ENCODE peak calls at places on chromosome 2, in four cellular contexts. X is H9, D is H1, W is mesendoderm. J is an unnamed sample.
A peak's percentile ranks its signal among the peaks of the same experiment; 100 is the strongest.

GRCh38 chr2:41922177-41922576 is 125.6 kb upstream of the PKDCC start:
- DNase-seq in X (no peak), D (no peak), W (peak; percentile 93), J (no peak)

GRCh38 chr2:104425850-104426581 is 427.9 kb upstream of the POU3F3 start:
- DNase-seq in X (no peak), D (no peak), W (no peak), J (no peak)

GRCh38 chr2:207960911-207961310 is 64.4 kb downstream of the PLEKHM3 start:
- DNase-seq in X (no peak), D (no peak), W (no peak), J (no peak)

GRCh38 chr2:62406573-62407043 is 99.4 kb downstream of the TMEM17 start:
- DNase-seq in X (no peak), D (no peak), W (no peak), J (no peak)

GRCh38 chr2:1636791-1637415 is 107.4 kb downstream of the PXDN start:
- DNase-seq in X (no peak), D (no peak), W (no peak), J (no peak)

GRCh38 chr2:225464346-225465025 is 65.0 kb downstream of the NYAP2 start:
- DNase-seq in X (no peak), D (no peak), W (no peak), J (no peak)

GRCh38 chr2:181805228-181806038 is 86.1 kb upstream of the ITPRID2 start:
- DNase-seq in X (no peak), D (no peak), W (no peak), J (peak; percentile 74)

GRCh38 chr2:215870088-215870490 is 143.3 kb downstream of the MREG start:
- DNase-seq in X (no peak), D (no peak), W (peak; percentile 78), J (peak; percentile 72)

GRCh38 chr2:143954208-143954607 is 565.7 kb downstream of the ZEB2 start:
- DNase-seq in X (no peak), D (no peak), W (no peak), J (peak; percentile 48)

GRCh38 chr2:152413228-152414030 is 78.5 kb downstream of the FMNL2 start:
- DNase-seq in X (no peak), D (no peak), W (no peak), J (no peak)

GRCh38 chr2:30808695-30809094 is 1.4 kb upstream of the CAPN13 start:
- DNase-seq in X (no peak), D (no peak), W (no peak), J (no peak)

GRCh38 chr2:175111200-175111657 is 56.8 kb downstream of the ATF2 start:
- DNase-seq in X (no peak), D (no peak), W (peak; percentile 64), J (peak; percentile 49)

GRCh38 chr2:86185517-86186212 is 9.6 kb downstream of the IMMT start:
- DNase-seq in X (no peak), D (no peak), W (peak; percentile 47), J (no peak)

GRCh38 chr2:225233234-225233633 is 166.3 kb upstream of the NYAP2 start:
- DNase-seq in X (no peak), D (no peak), W (peak; percentile 50), J (peak; percentile 28)

GRCh38 chr2:188047760-188048159 is 243.9 kb upstream of the GULP1 start:
- DNase-seq in X (no peak), D (no peak), W (no peak), J (no peak)

GRCh38 chr2:219230201-219230540 is 565 bp downstream of the ANKZF1 start:
- DNase-seq in X (peak; percentile 51), D (peak; percentile 56), W (peak; percentile 79), J (peak; percentile 55)

GRCh38 chr2:152455738-152456137 is 120.8 kb downstream of the FMNL2 start:
- DNase-seq in X (no peak), D (no peak), W (no peak), J (no peak)

GRCh38 chr2:128686498-128686861 is 367.8 kb upstream of the HS6ST1 start:
- DNase-seq in X (no peak), D (no peak), W (no peak), J (no peak)

GRCh38 chr2:168254158-168254935 is 7.0 kb upstream of the STK39 start:
- DNase-seq in X (no peak), D (no peak), W (peak; percentile 65), J (peak; percentile 40)

GRCh38 chr2:147331790-147332419 is 512.9 kb upstream of the ACVR2A start:
- DNase-seq in X (peak; percentile 36), D (peak; percentile 55), W (peak; percentile 52), J (no peak)

GRCh38 chr2:102070058-102070642 is 72.4 kb upstream of the IL1R1 start:
- DNase-seq in X (no peak), D (no peak), W (no peak), J (peak; percentile 80)

GRCh38 chr2:200634231-200634964 is 48.6 kb downstream of the AOX1 start:
- DNase-seq in X (no peak), D (no peak), W (no peak), J (no peak)

GRCh38 chr2:17518212-17519154 is at the start of gene RAD51AP2:
- DNase-seq in X (peak; percentile 94), D (peak; percentile 96), W (peak; percentile 98), J (peak; percentile 66)

DNA sequence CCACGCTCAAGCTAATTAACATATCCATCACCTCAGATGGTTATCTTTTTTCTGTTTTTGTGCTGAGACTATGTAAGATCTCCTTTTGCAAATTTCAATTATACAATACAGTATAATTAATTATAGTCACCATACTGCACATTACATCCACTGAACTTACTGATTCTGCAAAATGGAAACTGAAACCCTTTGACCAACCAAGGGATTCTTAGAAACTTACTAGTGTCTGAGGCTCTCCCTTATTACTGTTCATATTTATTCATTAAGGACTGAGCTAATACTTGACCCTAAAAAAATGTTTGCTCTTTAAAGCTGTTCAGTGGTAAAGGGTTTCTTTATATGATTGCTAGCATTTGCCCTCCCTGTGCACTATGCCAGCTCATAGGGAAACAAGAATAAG is 50.7 kb downstream of the ADAM23 start:
- DNase-seq in X (no peak), D (no peak), W (no peak), J (no peak)
- H4K5ac ChIP-seq in X (no peak overlapping the region), D (no peak overlapping the region), W (no peak overlapping the region), J (no peak overlapping the region)

GRCh38 chr2:20758997-20759396 is 63.9 kb downstream of the LDAH start:
- DNase-seq in X (no peak), D (no peak), W (no peak), J (no peak)

GRCh38 chr2:20759487-20759886 is 63.4 kb downstream of the LDAH start:
- DNase-seq in X (no peak), D (no peak), W (no peak), J (no peak)

GRCh38 chr2:20752293-20752692 is 70.6 kb downstream of the LDAH start:
- DNase-seq in X (no peak), D (no peak), W (no peak), J (no peak)

GRCh38 chr2:20757405-20758090 is 65.4 kb downstream of the LDAH start:
- DNase-seq in X (no peak), D (no peak), W (no peak), J (no peak)

DNA sequence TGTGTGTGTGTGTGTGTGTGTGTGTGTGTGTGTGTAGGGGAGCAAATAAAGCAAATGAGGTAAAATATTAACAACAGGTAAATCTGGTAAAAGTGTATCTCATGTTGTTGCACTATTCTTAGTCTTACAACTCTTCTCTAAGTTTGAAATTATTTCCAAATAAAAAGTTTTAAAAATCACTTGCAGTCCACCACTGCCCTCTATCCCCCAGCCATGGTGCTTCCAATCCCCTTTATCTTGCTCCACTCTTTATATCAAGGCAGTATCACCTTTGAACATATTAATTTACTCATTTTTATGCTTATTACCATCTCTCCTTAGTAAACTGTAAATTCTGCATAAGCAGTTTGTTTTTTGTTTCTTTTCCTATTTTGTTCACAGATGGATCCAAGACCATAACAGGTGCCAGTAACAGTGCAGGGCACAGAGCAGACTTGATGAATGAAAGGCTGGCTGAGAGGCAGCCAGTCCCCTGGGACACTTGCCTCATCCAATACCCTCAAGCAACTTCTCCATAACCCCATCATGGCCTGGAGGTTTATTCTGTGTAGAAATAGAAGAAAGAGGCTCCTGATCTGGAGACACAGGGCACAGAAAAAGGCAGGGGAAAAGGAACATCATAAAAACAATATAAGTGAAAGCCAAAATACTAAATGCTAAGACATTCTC is 67.6 kb downstream of the LDAH start:
- DNase-seq in X (no peak), D (no peak), W (no peak), J (peak; percentile 7)
- H4K5ac ChIP-seq in X (no peak overlapping the region), D (no peak overlapping the region), W (no peak overlapping the region), J (no peak overlapping the region)

DNA sequence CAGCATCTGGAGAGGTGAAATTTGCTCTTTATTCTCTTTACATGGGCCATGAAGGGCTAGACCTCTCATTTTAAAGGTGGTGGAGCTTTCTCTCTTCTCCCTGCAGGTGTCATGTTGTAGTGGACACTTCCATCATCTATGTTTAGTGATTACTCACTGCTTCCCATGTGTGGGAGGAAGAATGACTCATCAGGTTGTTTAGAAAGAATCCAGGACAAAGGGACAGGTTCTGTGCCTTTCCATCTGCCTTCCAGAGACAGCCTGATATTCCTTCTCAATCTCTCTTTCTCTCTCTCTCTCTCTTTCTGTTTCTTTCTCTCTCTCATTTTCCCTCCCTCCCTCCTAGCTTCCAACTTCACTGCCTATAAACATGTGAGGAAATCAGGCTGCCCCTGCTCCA is 38.7 kb downstream of the SCG2 start:
- DNase-seq in X (no peak), D (no peak), W (peak; percentile 79), J (peak; percentile 89)
- H4K5ac ChIP-seq in X (no peak overlapping the region), D (no peak overlapping the region), W (no peak overlapping the region), J (peak overlapping the region; percentile 72)

GRCh38 chr2:26511466-26511865 is 33.5 kb upstream of the OTOF start:
- DNase-seq in X (no peak), D (no peak), W (no peak), J (no peak)
- H4K5ac ChIP-seq in X (no peak overlapping the region), D (no peak overlapping the region), W (no peak overlapping the region), J (no peak overlapping the region)